ENCODE peak calls at places on chromosomes 6 and 20, in seven cellular contexts. One of them, this sample, is unnamed.

GRCh38 chr6:136582702-136583471 is 32.7 kb upstream of the MAP7 start:
- DNase-seq in mesendoderm: no peak
- DNase-seq in adrenal gland: no peak
- DNase-seq in Kasumi-1: peak
- DNase-seq in GDM1: no peak
- DNase-seq in thyroid gland: no peak
- DNase-seq in stimulated activated CD4-positive, alpha-beta T cell treated with anti-CD3 and anti-CD28 coated beads, Interleukin-12 subunit alpha, Interleukin-12 subunit beta, amount 100 ng/mL, for 24 hours: no peak
- DNase-seq in this sample: no peak

GRCh38 chr6:4055420-4056041 is 23.4 kb downstream of the FAM217A start:
- DNase-seq in mesendoderm: peak
- DNase-seq in adrenal gland: peak
- DNase-seq in Kasumi-1: peak
- DNase-seq in GDM1: no peak
- DNase-seq in thyroid gland: no peak
- DNase-seq in stimulated activated CD4-positive, alpha-beta T cell treated with anti-CD3 and anti-CD28 coated beads, Interleukin-12 subunit alpha, Interleukin-12 subunit beta, amount 100 ng/mL, for 24 hours: no peak
- DNase-seq in this sample: no peak

GRCh38 chr6:51892339-51892738 is 195.1 kb downstream of the PKHD1 start:
- DNase-seq in mesendoderm: no peak
- DNase-seq in adrenal gland: no peak
- DNase-seq in Kasumi-1: no peak
- DNase-seq in GDM1: no peak
- DNase-seq in thyroid gland: no peak
- DNase-seq in stimulated activated CD4-positive, alpha-beta T cell treated with anti-CD3 and anti-CD28 coated beads, Interleukin-12 subunit alpha, Interleukin-12 subunit beta, amount 100 ng/mL, for 24 hours: no peak
- DNase-seq in this sample: no peak

GRCh38 chr6:84415068-84415467 is 187.6 kb upstream of the CEP162 start:
- DNase-seq in mesendoderm: no peak
- DNase-seq in adrenal gland: no peak
- DNase-seq in Kasumi-1: no peak
- DNase-seq in GDM1: no peak
- DNase-seq in thyroid gland: no peak
- DNase-seq in stimulated activated CD4-positive, alpha-beta T cell treated with anti-CD3 and anti-CD28 coated beads, Interleukin-12 subunit alpha, Interleukin-12 subunit beta, amount 100 ng/mL, for 24 hours: no peak
- DNase-seq in this sample: no peak

GRCh38 chr6:2990179-2990931 is 9.3 kb upstream of the NQO2 start:
- DNase-seq in mesendoderm: peak
- DNase-seq in adrenal gland: peak
- DNase-seq in Kasumi-1: peak
- DNase-seq in GDM1: no peak
- DNase-seq in thyroid gland: peak
- DNase-seq in stimulated activated CD4-positive, alpha-beta T cell treated with anti-CD3 and anti-CD28 coated beads, Interleukin-12 subunit alpha, Interleukin-12 subunit beta, amount 100 ng/mL, for 24 hours: no peak
- DNase-seq in this sample: no peak

GRCh38 chr6:106077170-106077569 is 9.0 kb upstream of the PRDM1 start:
- DNase-seq in mesendoderm: no peak
- DNase-seq in adrenal gland: no peak
- DNase-seq in Kasumi-1: no peak
- DNase-seq in GDM1: no peak
- DNase-seq in thyroid gland: no peak
- DNase-seq in stimulated activated CD4-positive, alpha-beta T cell treated with anti-CD3 and anti-CD28 coated beads, Interleukin-12 subunit alpha, Interleukin-12 subunit beta, amount 100 ng/mL, for 24 hours: no peak
- DNase-seq in this sample: no peak

GRCh38 chr20:13458860-13459451 is 179.8 kb downstream of the TASP1 start:
- DNase-seq in mesendoderm: peak
- DNase-seq in adrenal gland: peak
- DNase-seq in Kasumi-1: peak
- DNase-seq in GDM1: no peak
- DNase-seq in thyroid gland: peak
- DNase-seq in stimulated activated CD4-positive, alpha-beta T cell treated with anti-CD3 and anti-CD28 coated beads, Interleukin-12 subunit alpha, Interleukin-12 subunit beta, amount 100 ng/mL, for 24 hours: no peak
- DNase-seq in this sample: no peak

GRCh38 chr6:152399409-152399808 is 237.8 kb downstream of the SYNE1 start:
- DNase-seq in mesendoderm: no peak
- DNase-seq in adrenal gland: no peak
- DNase-seq in Kasumi-1: no peak
- DNase-seq in GDM1: no peak
- DNase-seq in thyroid gland: peak
- DNase-seq in stimulated activated CD4-positive, alpha-beta T cell treated with anti-CD3 and anti-CD28 coated beads, Interleukin-12 subunit alpha, Interleukin-12 subunit beta, amount 100 ng/mL, for 24 hours: no peak
- DNase-seq in this sample: no peak

GRCh38 chr6:145838305-145838704 is 23.7 kb upstream of the FBXO30 start:
- DNase-seq in mesendoderm: no peak
- DNase-seq in adrenal gland: no peak
- DNase-seq in Kasumi-1: no peak
- DNase-seq in GDM1: no peak
- DNase-seq in thyroid gland: no peak
- DNase-seq in stimulated activated CD4-positive, alpha-beta T cell treated with anti-CD3 and anti-CD28 coated beads, Interleukin-12 subunit alpha, Interleukin-12 subunit beta, amount 100 ng/mL, for 24 hours: no peak
- DNase-seq in this sample: no peak

GRCh38 chr20:539848-540247 is 3.7 kb downstream of the CSNK2A1 start:
- DNase-seq in mesendoderm: peak
- DNase-seq in adrenal gland: no peak
- DNase-seq in Kasumi-1: peak
- DNase-seq in GDM1: no peak
- DNase-seq in thyroid gland: peak
- DNase-seq in stimulated activated CD4-positive, alpha-beta T cell treated with anti-CD3 and anti-CD28 coated beads, Interleukin-12 subunit alpha, Interleukin-12 subunit beta, amount 100 ng/mL, for 24 hours: no peak
- DNase-seq in this sample: no peak

GRCh38 chr6:164928366-164929154 is 380.8 kb downstream of the C6orf118 start:
- DNase-seq in mesendoderm: no peak
- DNase-seq in adrenal gland: no peak
- DNase-seq in Kasumi-1: no peak
- DNase-seq in GDM1: no peak
- DNase-seq in thyroid gland: no peak
- DNase-seq in stimulated activated CD4-positive, alpha-beta T cell treated with anti-CD3 and anti-CD28 coated beads, Interleukin-12 subunit alpha, Interleukin-12 subunit beta, amount 100 ng/mL, for 24 hours: no peak
- DNase-seq in this sample: no peak

GRCh38 chr6:133890941-133891813 is 2.3 kb downstream of the TCF21 start:
- DNase-seq in mesendoderm: peak
- DNase-seq in adrenal gland: no peak
- DNase-seq in Kasumi-1: no peak
- DNase-seq in GDM1: no peak
- DNase-seq in thyroid gland: peak
- DNase-seq in stimulated activated CD4-positive, alpha-beta T cell treated with anti-CD3 and anti-CD28 coated beads, Interleukin-12 subunit alpha, Interleukin-12 subunit beta, amount 100 ng/mL, for 24 hours: no peak
- DNase-seq in this sample: no peak

GRCh38 chr6:121142093-121142492 is 192.2 kb downstream of the TBC1D32 start:
- DNase-seq in mesendoderm: no peak
- DNase-seq in adrenal gland: no peak
- DNase-seq in Kasumi-1: no peak
- DNase-seq in GDM1: no peak
- DNase-seq in thyroid gland: no peak
- DNase-seq in stimulated activated CD4-positive, alpha-beta T cell treated with anti-CD3 and anti-CD28 coated beads, Interleukin-12 subunit alpha, Interleukin-12 subunit beta, amount 100 ng/mL, for 24 hours: no peak
- DNase-seq in this sample: no peak

GRCh38 chr20:17940447-17940971 is 28.1 kb downstream of the SNX5 start:
- DNase-seq in mesendoderm: peak
- DNase-seq in adrenal gland: no peak
- DNase-seq in Kasumi-1: no peak
- DNase-seq in GDM1: no peak
- DNase-seq in thyroid gland: peak
- DNase-seq in stimulated activated CD4-positive, alpha-beta T cell treated with anti-CD3 and anti-CD28 coated beads, Interleukin-12 subunit alpha, Interleukin-12 subunit beta, amount 100 ng/mL, for 24 hours: no peak
- DNase-seq in this sample: no peak

GRCh38 chr6:133341607-133342158 is 100.5 kb downstream of the EYA4 start:
- DNase-seq in mesendoderm: no peak
- DNase-seq in adrenal gland: no peak
- DNase-seq in Kasumi-1: no peak
- DNase-seq in GDM1: no peak
- DNase-seq in thyroid gland: no peak
- DNase-seq in stimulated activated CD4-positive, alpha-beta T cell treated with anti-CD3 and anti-CD28 coated beads, Interleukin-12 subunit alpha, Interleukin-12 subunit beta, amount 100 ng/mL, for 24 hours: no peak
- DNase-seq in this sample: no peak

GRCh38 chr6:5126214-5126613 is 41.1 kb downstream of the PPP1R3G start:
- DNase-seq in mesendoderm: peak
- DNase-seq in adrenal gland: no peak
- DNase-seq in Kasumi-1: no peak
- DNase-seq in GDM1: no peak
- DNase-seq in thyroid gland: no peak
- DNase-seq in stimulated activated CD4-positive, alpha-beta T cell treated with anti-CD3 and anti-CD28 coated beads, Interleukin-12 subunit alpha, Interleukin-12 subunit beta, amount 100 ng/mL, for 24 hours: no peak
- DNase-seq in this sample: no peak

GRCh38 chr6:3318821-3319540 is 60.2 kb downstream of the PSMG4 start:
- DNase-seq in mesendoderm: no peak
- DNase-seq in adrenal gland: no peak
- DNase-seq in Kasumi-1: no peak
- DNase-seq in GDM1: no peak
- DNase-seq in thyroid gland: no peak
- DNase-seq in stimulated activated CD4-positive, alpha-beta T cell treated with anti-CD3 and anti-CD28 coated beads, Interleukin-12 subunit alpha, Interleukin-12 subunit beta, amount 100 ng/mL, for 24 hours: no peak
- DNase-seq in this sample: no peak

GRCh38 chr6:78505178-78505577 is 362.2 kb upstream of the IRAK1BP1 start:
- DNase-seq in mesendoderm: no peak
- DNase-seq in adrenal gland: no peak
- DNase-seq in Kasumi-1: no peak
- DNase-seq in GDM1: no peak
- DNase-seq in thyroid gland: no peak
- DNase-seq in stimulated activated CD4-positive, alpha-beta T cell treated with anti-CD3 and anti-CD28 coated beads, Interleukin-12 subunit alpha, Interleukin-12 subunit beta, amount 100 ng/mL, for 24 hours: no peak
- DNase-seq in this sample: no peak

GRCh38 chr6:112429226-112429625 is 82.1 kb downstream of the RFPL4B start:
- DNase-seq in mesendoderm: peak
- DNase-seq in adrenal gland: no peak
- DNase-seq in Kasumi-1: no peak
- DNase-seq in GDM1: no peak
- DNase-seq in thyroid gland: peak
- DNase-seq in stimulated activated CD4-positive, alpha-beta T cell treated with anti-CD3 and anti-CD28 coated beads, Interleukin-12 subunit alpha, Interleukin-12 subunit beta, amount 100 ng/mL, for 24 hours: no peak
- DNase-seq in this sample: no peak

GRCh38 chr6:42459888-42460287 is 8.2 kb upstream of the TRERF1 start:
- DNase-seq in mesendoderm: no peak
- DNase-seq in adrenal gland: no peak
- DNase-seq in Kasumi-1: no peak
- DNase-seq in GDM1: no peak
- DNase-seq in thyroid gland: no peak
- DNase-seq in stimulated activated CD4-positive, alpha-beta T cell treated with anti-CD3 and anti-CD28 coated beads, Interleukin-12 subunit alpha, Interleukin-12 subunit beta, amount 100 ng/mL, for 24 hours: no peak
- DNase-seq in this sample: no peak

This sample was measured in naive thymus-derived CD8-positive, alpha-beta T cell.